ENCODE peak calls at places on chromosomes 11 and 22, in seven cellular contexts. J, M, T, W, Y, X and B are unnamed samples. For H3K9me3, the result is how much of the 10 kb centered on the place peaks cover.

GRCh38 chr11:66684635-66685034 is 6.9 kb upstream of the RBM4B start:
- DNase-seq in J (no peak), M (no peak), T (no peak), W (no peak), Y (no peak), X (no peak), B (no peak)

GRCh38 chr11:116059909-116060308 is 555.7 kb upstream of the CADM1 start:
- DNase-seq in J (no peak), M (no peak), T (no peak), W (no peak), Y (no peak), X (no peak), B (no peak)

GRCh38 chr11:9799901-9800300 is 136.0 kb downstream of the SWAP70 start:
- DNase-seq in J (no peak), M (no peak), T (no peak), W (no peak), Y (no peak), X (no peak), B (no peak)

GRCh38 chr11:84887055-84887629 is 740.0 kb downstream of the DLG2 start:
- DNase-seq in J (no peak), M (no peak), T (no peak), W (no peak), Y (no peak), X (no peak), B (no peak)

GRCh38 chr11:19605500-19606371 is 106.9 kb upstream of the NAV2 start:
- DNase-seq in J (peak), M (no peak), T (no peak), W (no peak), Y (peak), X (no peak), B (no peak)

GRCh38 chr11:8092587-8093424 is 11.8 kb downstream of the TUB start:
- DNase-seq in J (peak), M (peak), T (peak), W (peak), Y (peak), X (peak), B (no peak)

GRCh38 chr11:101974255-101974654 is 57.9 kb upstream of the ANGPTL5 start:
- DNase-seq in J (no peak), M (no peak), T (no peak), W (no peak), Y (no peak), X (no peak), B (no peak)

GRCh38 chr11:129192150-129192549 is at the start of gene ARHGAP32:
- DNase-seq in J (no peak), M (no peak), T (peak), W (no peak), Y (no peak), X (no peak), B (no peak)

GRCh38 chr11:134181707-134182106 is 42.1 kb downstream of the NCAPD3 start:
- DNase-seq in J (no peak), M (no peak), T (no peak), W (no peak), Y (no peak), X (no peak), B (no peak)

DNA sequence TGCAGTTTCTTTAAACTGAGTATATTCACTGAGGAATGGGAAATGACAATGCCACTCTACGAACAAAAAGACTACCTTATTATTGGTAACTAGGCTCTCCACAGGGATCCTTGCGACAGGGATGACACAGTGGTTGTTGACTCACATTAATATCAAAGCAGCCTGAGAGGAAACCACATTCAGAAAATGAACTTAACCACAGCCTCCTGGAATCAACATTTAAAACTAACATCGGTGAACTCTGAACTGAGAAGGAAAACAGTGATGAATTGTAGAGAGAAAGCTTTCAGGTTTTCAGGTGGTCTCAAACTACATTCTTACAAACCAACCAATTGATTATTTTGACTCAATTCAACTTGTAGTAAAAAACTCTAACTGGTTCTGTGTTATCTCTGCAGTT is 90.3 kb upstream of the MTMR2 start:
- DNase-seq in J (no peak), M (no peak), T (peak), W (no peak), Y (no peak), X (no peak), B (no peak)
- H3K27ac ChIP-seq in J (no peak), M (peak), T (peak), W (no peak), Y (no peak), X (no peak), B (no peak)

GRCh38 chr22:27717094-27717493 is 84.5 kb downstream of the MN1 start:
- DNase-seq in J (no peak), M (no peak), T (no peak), W (no peak), Y (no peak), X (no peak), B (no peak)

GRCh38 chr22:27716074-27716473 is 85.5 kb downstream of the MN1 start:
- DNase-seq in J (no peak), M (no peak), T (no peak), W (no peak), Y (no peak), X (no peak), B (no peak)

GRCh38 chr22:27714076-27714475 is 87.5 kb downstream of the MN1 start:
- DNase-seq in J (no peak), M (no peak), T (no peak), W (no peak), Y (no peak), X (no peak), B (no peak)

GRCh38 chr22:27711756-27712155 is 89.8 kb downstream of the MN1 start:
- DNase-seq in J (no peak), M (no peak), T (no peak), W (no peak), Y (no peak), X (no peak), B (no peak)

DNA sequence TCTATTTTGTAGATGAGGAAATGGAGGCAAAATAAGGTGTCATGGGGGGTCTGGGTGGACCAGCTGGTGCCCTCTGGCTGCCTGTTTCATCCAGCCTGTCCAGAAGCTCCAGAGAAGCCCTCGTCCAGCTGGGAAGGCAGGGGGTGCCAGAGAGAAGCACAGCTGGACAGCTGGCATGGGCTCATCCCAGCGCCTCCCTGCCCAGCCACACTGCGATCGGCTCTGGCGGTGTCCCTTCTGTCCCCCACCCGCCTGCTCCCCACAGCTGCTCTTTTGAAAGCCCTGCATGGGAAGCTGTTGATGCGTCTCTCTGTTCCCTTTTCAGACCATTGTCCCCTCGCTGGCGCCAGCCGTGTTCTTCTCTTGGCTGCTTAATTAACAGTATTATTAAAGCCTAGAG is 86.5 kb downstream of the MN1 start:
- DNase-seq in J (no peak), M (no peak), T (no peak), W (no peak), Y (peak), X (no peak), B (peak)
- TF ChIP-seq CTCF in J (no peak), M (peak), T (no peak), W (no peak), Y (peak), X (no peak), B (no peak)

GRCh38 chr22:48057116-48057835 is 1294.8 kb downstream of the TBC1D22A start:
- DNase-seq in J (no peak), M (no peak), T (no peak), W (no peak), Y (no peak), X (no peak), B (no peak)

GRCh38 chr22:48055827-48056226 is 1293.4 kb downstream of the TBC1D22A start:
- DNase-seq in J (no peak), M (no peak), T (no peak), W (no peak), Y (no peak), X (no peak), B (no peak)

GRCh38 chr22:48053973-48054372 is 1291.5 kb downstream of the TBC1D22A start:
- DNase-seq in J (no peak), M (no peak), T (no peak), W (no peak), Y (no peak), X (no peak), B (no peak)

GRCh38 chr22:48054596-48054995 is 1292.1 kb downstream of the TBC1D22A start:
- DNase-seq in J (no peak), M (no peak), T (no peak), W (no peak), Y (no peak), X (no peak), B (no peak)

DNA sequence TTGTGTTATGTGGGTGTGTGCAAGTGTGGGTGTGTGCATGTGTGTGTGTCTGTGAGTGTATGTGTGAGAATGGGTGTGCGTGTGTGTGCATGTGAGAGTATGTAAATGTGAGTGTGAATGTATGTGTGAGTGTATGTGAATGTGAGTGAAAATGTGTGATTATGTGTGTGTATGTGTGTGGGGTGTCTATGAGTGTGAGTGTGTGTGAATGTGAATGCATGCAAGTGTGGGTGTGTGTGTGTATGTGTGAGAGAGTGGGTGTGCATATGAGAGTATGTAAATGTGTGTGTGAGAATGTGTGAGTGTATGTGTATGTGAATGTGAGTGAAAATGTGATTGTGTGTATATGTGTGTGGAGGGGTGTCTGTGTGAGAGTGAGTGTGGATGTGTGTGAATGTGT is 1292.7 kb downstream of the TBC1D22A start:
- DNase-seq in J (no peak), M (no peak), T (no peak), W (no peak), Y (no peak), X (no peak), B (no peak)
- H3K9me3 ChIP-seq in J (under half), M (under half), T (under half), W (under half), Y (under half), X (under half), B (under half)

GRCh38 chr11:37511425-37511933 is 913.4 kb upstream of the RAG2 start:
- DNase-seq in J (no peak), M (no peak), T (no peak), W (no peak), Y (no peak), X (no peak), B (no peak)

GRCh38 chr11:37506516-37506915 is 908.5 kb upstream of the RAG2 start:
- DNase-seq in J (no peak), M (no peak), T (no peak), W (no peak), Y (no peak), X (no peak), B (no peak)

GRCh38 chr11:37509471-37509870 is 911.4 kb upstream of the RAG2 start:
- DNase-seq in J (no peak), M (no peak), T (no peak), W (no peak), Y (no peak), X (no peak), B (no peak)

DNA sequence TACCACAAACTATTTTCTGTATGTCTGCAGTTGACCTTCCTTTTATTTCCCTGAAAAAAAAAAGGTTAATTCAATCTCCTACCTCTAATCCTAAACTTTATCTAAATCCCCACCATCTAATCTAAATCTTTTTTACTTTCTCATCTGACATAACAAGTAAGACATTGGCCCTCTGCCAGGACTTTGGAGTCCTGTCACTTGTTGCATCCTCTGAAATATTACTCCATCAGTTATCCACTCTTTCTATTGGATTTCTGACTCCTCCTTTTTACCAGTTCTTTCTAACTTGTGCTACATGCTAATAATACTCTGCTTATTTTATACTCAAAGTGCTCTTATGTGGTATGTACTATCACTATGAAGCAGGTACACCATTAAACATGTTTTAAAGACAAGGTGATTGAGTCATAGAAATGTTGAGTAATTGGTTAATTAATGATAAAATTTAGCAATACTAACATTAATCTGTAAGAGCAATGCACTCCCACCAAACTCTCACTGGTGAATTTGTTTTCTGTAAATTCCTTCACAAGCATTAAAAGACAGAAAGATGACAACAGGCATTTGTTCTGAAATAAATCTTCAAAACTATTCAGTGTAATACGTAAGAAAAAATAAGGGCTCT is 914.2 kb upstream of the RAG2 start:
- DNase-seq in J (no peak), M (no peak), T (no peak), W (no peak), Y (no peak), X (no peak), B (no peak)
- H3K27ac ChIP-seq in J (no peak), M (no peak), T (peak), W (no peak), Y (no peak), X (no peak), B (no peak)